ENCODE peak calls at places on chromosomes 2 and 18, in five cellular contexts. One of them, this sample, is unnamed.

GRCh38 chr2:217559084-217559483 is 443.7 kb downstream of the TNS1 start:
- DNase-seq in A549: no peak
- DNase-seq in stomach: no peak
- DNase-seq in ovary: no peak
- DNase-seq in sigmoid colon: no peak
- DNase-seq in this sample: no peak

GRCh38 chr2:95049088-95049955 is 23.8 kb downstream of the MAL start:
- DNase-seq in A549: no peak
- DNase-seq in sigmoid colon: peak
- DNase-seq in ovary: no peak
- DNase-seq in stomach: no peak
- DNase-seq in this sample: no peak

GRCh38 chr2:3170792-3171455 is 206.7 kb downstream of the EIPR1 start:
- DNase-seq in A549: no peak
- DNase-seq in ovary: no peak
- DNase-seq in stomach: no peak
- DNase-seq in sigmoid colon: peak
- DNase-seq in this sample: no peak

GRCh38 chr2:84918430-84918829 is 13.0 kb downstream of the TMSB10 start:
- DNase-seq in stomach: no peak
- DNase-seq in A549: no peak
- DNase-seq in sigmoid colon: no peak
- DNase-seq in ovary: no peak
- DNase-seq in this sample: no peak

GRCh38 chr2:17878222-17879136 is at the start of gene KCNS3:
- DNase-seq in sigmoid colon: peak
- DNase-seq in A549: peak
- DNase-seq in stomach: peak
- DNase-seq in ovary: no peak
- DNase-seq in this sample: peak

GRCh38 chr2:21037671-21038108 is 6.2 kb downstream of the APOB start:
- DNase-seq in A549: no peak
- DNase-seq in ovary: no peak
- DNase-seq in sigmoid colon: no peak
- DNase-seq in stomach: no peak
- DNase-seq in this sample: no peak

GRCh38 chr2:45265336-45265735 is 256.1 kb upstream of the SIX2 start:
- DNase-seq in sigmoid colon: no peak
- DNase-seq in A549: no peak
- DNase-seq in ovary: no peak
- DNase-seq in stomach: no peak
- DNase-seq in this sample: no peak

GRCh38 chr18:66872277-66872676 is 268.4 kb upstream of the CDH19 start:
- DNase-seq in stomach: no peak
- DNase-seq in A549: peak
- DNase-seq in ovary: no peak
- DNase-seq in sigmoid colon: no peak
- DNase-seq in this sample: no peak

GRCh38 chr2:28035816-28036215 is 145.3 kb downstream of the BABAM2 start:
- DNase-seq in A549: no peak
- DNase-seq in stomach: no peak
- DNase-seq in ovary: no peak
- DNase-seq in sigmoid colon: no peak
- DNase-seq in this sample: no peak

GRCh38 chr2:26119521-26119920 is 53.4 kb upstream of the GAREM2 start:
- DNase-seq in sigmoid colon: no peak
- DNase-seq in A549: no peak
- DNase-seq in ovary: no peak
- DNase-seq in stomach: no peak
- DNase-seq in this sample: no peak

GRCh38 chr2:161219213-161219612 is 59.0 kb downstream of the TANK start:
- DNase-seq in stomach: no peak
- DNase-seq in A549: no peak
- DNase-seq in ovary: no peak
- DNase-seq in sigmoid colon: no peak
- DNase-seq in this sample: no peak

GRCh38 chr2:82476094-82476493 is 1983.0 kb downstream of the SUCLG1 start:
- DNase-seq in A549: no peak
- DNase-seq in stomach: no peak
- DNase-seq in sigmoid colon: no peak
- DNase-seq in ovary: no peak
- DNase-seq in this sample: no peak

GRCh38 chr2:158922610-158923009 is 45.8 kb upstream of the TANC1 start:
- DNase-seq in stomach: no peak
- DNase-seq in sigmoid colon: no peak
- DNase-seq in ovary: no peak
- DNase-seq in A549: no peak
- DNase-seq in this sample: no peak

GRCh38 chr2:124325667-124326425 is 300.8 kb downstream of the CNTNAP5 start:
- DNase-seq in sigmoid colon: no peak
- DNase-seq in stomach: no peak
- DNase-seq in A549: peak
- DNase-seq in ovary: no peak
- DNase-seq in this sample: no peak

GRCh38 chr18:45844938-45845337 is 19.5 kb downstream of the SIGLEC15 start:
- DNase-seq in stomach: no peak
- DNase-seq in ovary: no peak
- DNase-seq in A549: no peak
- DNase-seq in sigmoid colon: no peak
- DNase-seq in this sample: no peak

GRCh38 chr2:209307161-209308001 is 116.5 kb upstream of the MAP2 start:
- DNase-seq in ovary: no peak
- DNase-seq in A549: no peak
- DNase-seq in stomach: no peak
- DNase-seq in sigmoid colon: no peak
- DNase-seq in this sample: no peak

GRCh38 chr18:8741524-8741923 is 36.2 kb downstream of the MTCL1 start:
- DNase-seq in stomach: no peak
- DNase-seq in A549: no peak
- DNase-seq in sigmoid colon: no peak
- DNase-seq in ovary: no peak
- DNase-seq in this sample: no peak

GRCh38 chr2:23630111-23630480 is 245.1 kb downstream of the KLHL29 start:
- DNase-seq in stomach: no peak
- DNase-seq in A549: no peak
- DNase-seq in ovary: no peak
- DNase-seq in sigmoid colon: no peak
- DNase-seq in this sample: no peak

GRCh38 chr2:161134547-161135518 is 25.4 kb upstream of the TANK start:
- DNase-seq in sigmoid colon: no peak
- DNase-seq in A549: peak
- DNase-seq in ovary: peak
- DNase-seq in stomach: peak
- DNase-seq in this sample: no peak

GRCh38 chr18:51382081-51382480 is 184.6 kb upstream of the MEX3C start:
- DNase-seq in sigmoid colon: no peak
- DNase-seq in A549: no peak
- DNase-seq in stomach: no peak
- DNase-seq in ovary: no peak
- DNase-seq in this sample: no peak

GRCh38 chr2:178241852-178242551 is 47.7 kb downstream of the OSBPL6 start:
- DNase-seq in stomach: peak
- DNase-seq in A549: peak
- DNase-seq in sigmoid colon: peak
- DNase-seq in ovary: peak
- DNase-seq in this sample: peak

GRCh38 chr2:26812731-26813130 is 26.9 kb downstream of the CENPA start:
- DNase-seq in stomach: no peak
- DNase-seq in A549: no peak
- DNase-seq in sigmoid colon: no peak
- DNase-seq in ovary: no peak
- DNase-seq in this sample: no peak

GRCh38 chr2:46066591-46066990 is 230.6 kb upstream of the EPAS1 start:
- DNase-seq in stomach: no peak
- DNase-seq in A549: no peak
- DNase-seq in sigmoid colon: no peak
- DNase-seq in ovary: no peak
- DNase-seq in this sample: no peak

GRCh38 chr2:74206180-74206688 is 7.8 kb downstream of the MTHFD2 start:
- DNase-seq in ovary: no peak
- DNase-seq in stomach: peak
- DNase-seq in A549: no peak
- DNase-seq in sigmoid colon: no peak
- DNase-seq in this sample: peak

GRCh38 chr2:33242845-33243244 is 233.6 kb upstream of the RASGRP3 start:
- DNase-seq in sigmoid colon: no peak
- DNase-seq in ovary: no peak
- DNase-seq in A549: peak
- DNase-seq in stomach: no peak
- DNase-seq in this sample: no peak

GRCh38 chr2:228652366-228652765 is 470.9 kb upstream of the SPHKAP start:
- DNase-seq in stomach: no peak
- DNase-seq in ovary: no peak
- DNase-seq in sigmoid colon: no peak
- DNase-seq in A549: no peak
- DNase-seq in this sample: no peak

GRCh38 chr2:7835693-7836680 is 845.9 kb upstream of the ID2 start:
- DNase-seq in A549: no peak
- DNase-seq in sigmoid colon: no peak
- DNase-seq in stomach: no peak
- DNase-seq in ovary: no peak
- DNase-seq in this sample: no peak

GRCh38 chr2:142957143-142957542 is 79.7 kb downstream of the KYNU start:
- DNase-seq in A549: no peak
- DNase-seq in sigmoid colon: no peak
- DNase-seq in stomach: no peak
- DNase-seq in ovary: no peak
- DNase-seq in this sample: no peak

DNA sequence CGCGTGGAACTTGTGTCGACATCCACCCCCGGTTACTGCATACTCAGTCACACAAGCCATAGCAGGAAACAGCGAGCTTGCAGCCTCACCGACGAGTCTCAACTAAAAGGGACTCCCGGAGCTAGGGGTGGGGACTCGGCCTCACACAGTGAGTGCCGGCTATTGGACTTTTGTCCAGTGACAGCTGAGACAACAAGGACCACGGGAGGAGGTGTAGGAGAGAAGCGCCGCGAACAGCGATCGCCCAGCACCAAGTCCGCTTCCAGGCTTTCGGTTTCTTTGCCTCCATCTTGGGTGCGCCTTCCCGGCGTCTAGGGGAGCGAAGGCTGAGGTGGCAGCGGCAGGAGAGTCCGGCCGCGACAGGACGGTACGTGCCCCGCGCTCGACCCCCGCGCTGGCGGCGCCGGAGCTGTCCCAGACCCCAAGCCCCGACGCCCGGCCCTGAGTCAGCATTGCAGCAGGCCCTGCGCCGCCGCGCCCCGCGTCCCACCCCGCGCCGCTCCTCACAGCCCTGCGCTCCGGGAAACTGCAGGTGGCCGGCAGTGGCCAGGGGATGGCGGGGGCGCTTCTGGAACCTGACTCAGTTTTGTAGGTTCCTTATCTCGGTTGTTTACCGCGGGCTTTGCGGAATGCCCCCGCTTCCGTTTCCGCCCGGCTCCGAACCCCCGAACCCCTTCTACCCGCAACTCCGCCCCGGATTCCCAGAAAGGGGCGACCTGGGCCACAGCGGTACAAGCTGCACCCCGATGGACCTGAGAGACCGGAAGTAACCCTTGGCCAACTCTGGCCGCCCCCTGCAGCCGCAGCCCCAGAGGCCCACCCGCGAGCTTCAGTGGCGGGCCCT is at the start of gene CFLAR:
- DNase-seq in A549: peak
- DNase-seq in sigmoid colon: peak
- DNase-seq in ovary: peak
- DNase-seq in stomach: peak
- DNase-seq in this sample: peak
- TF ChIP-seq EP300 in A549: no peak
- TF ChIP-seq EP300 in sigmoid colon: no peak
- TF ChIP-seq EP300 in ovary: no peak
- TF ChIP-seq EP300 in stomach: no peak
- TF ChIP-seq EP300 in this sample: no peak

DNA sequence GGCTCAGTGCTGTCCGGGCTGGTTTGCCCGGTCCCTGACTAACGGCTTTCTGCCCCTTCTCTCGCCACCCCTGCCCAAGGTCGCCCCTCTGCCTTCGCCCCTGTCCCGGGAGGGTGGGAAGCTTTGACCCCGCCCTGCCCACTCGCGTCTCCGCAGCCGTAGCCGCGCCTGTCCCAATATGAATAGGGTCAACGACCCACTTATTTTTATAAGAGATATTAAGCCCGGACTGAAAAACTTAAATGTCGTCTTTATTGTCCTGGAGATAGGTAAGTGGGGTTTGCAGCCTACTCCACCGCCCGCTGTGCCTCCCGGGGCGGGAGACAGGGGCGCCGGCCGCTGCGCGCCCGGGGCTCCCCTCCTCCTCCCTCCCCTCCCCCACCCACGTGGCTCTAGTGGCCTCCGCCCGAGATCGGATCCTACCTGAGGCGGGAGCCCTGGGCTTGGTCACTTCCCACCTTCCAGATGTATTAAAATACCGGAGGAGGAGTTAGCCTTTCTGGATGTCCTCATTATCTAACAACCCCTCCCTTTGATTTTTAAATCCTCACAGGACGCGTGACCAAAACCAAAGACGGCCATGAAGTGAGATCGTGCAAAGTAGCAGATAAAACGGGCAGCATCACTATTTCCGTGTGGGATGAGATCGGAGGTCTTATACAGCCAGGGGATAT is 638 bp downstream of the NABP1 start:
- DNase-seq in stomach: peak
- DNase-seq in ovary: peak
- DNase-seq in A549: peak
- DNase-seq in sigmoid colon: peak
- DNase-seq in this sample: peak
- TF ChIP-seq EP300 in stomach: no peak
- TF ChIP-seq EP300 in ovary: no peak
- TF ChIP-seq EP300 in A549: no peak
- TF ChIP-seq EP300 in sigmoid colon: no peak
- TF ChIP-seq EP300 in this sample: no peak

GRCh38 chr2:235534608-235535422 is 41.0 kb downstream of the AGAP1 start:
- DNase-seq in stomach: no peak
- DNase-seq in ovary: peak
- DNase-seq in A549: no peak
- DNase-seq in sigmoid colon: no peak
- DNase-seq in this sample: no peak
- TF ChIP-seq EP300 in stomach: no peak
- TF ChIP-seq EP300 in ovary: no peak
- TF ChIP-seq EP300 in A549: no peak
- TF ChIP-seq EP300 in sigmoid colon: no peak
- TF ChIP-seq EP300 in this sample: no peak

GRCh38 chr2:204261776-204262175 is 283.5 kb upstream of the PARD3B start:
- DNase-seq in stomach: no peak
- DNase-seq in ovary: no peak
- DNase-seq in sigmoid colon: no peak
- DNase-seq in A549: no peak
- DNase-seq in this sample: no peak

GRCh38 chr2:204260906-204261305 is 284.4 kb upstream of the PARD3B start:
- DNase-seq in sigmoid colon: no peak
- DNase-seq in stomach: no peak
- DNase-seq in ovary: no peak
- DNase-seq in A549: no peak
- DNase-seq in this sample: no peak

GRCh38 chr2:204264068-204264693 is 281.1 kb upstream of the PARD3B start:
- DNase-seq in stomach: no peak
- DNase-seq in sigmoid colon: no peak
- DNase-seq in A549: no peak
- DNase-seq in ovary: no peak
- DNase-seq in this sample: no peak

GRCh38 chr2:204258900-204259299 is 286.4 kb upstream of the PARD3B start:
- DNase-seq in stomach: no peak
- DNase-seq in A549: no peak
- DNase-seq in ovary: no peak
- DNase-seq in sigmoid colon: no peak
- DNase-seq in this sample: no peak

GRCh38 chr2:204260162-204260877 is 285.0 kb upstream of the PARD3B start:
- DNase-seq in stomach: peak
- DNase-seq in A549: peak
- DNase-seq in ovary: peak
- DNase-seq in sigmoid colon: peak
- DNase-seq in this sample: peak
- TF ChIP-seq EP300 in stomach: no peak
- TF ChIP-seq EP300 in A549: no peak
- TF ChIP-seq EP300 in ovary: no peak
- TF ChIP-seq EP300 in sigmoid colon: no peak
- TF ChIP-seq EP300 in this sample: no peak

This sample was measured in transverse colon.